ENCODE peak calls at places on chromosomes 7 and 10, in seven cellular contexts. One of them, this sample, is unnamed.

GRCh38 chr7:112238852-112239610 is 32.5 kb downstream of the ZNF277 start:
- DNase-seq in stomach: no peak
- DNase-seq in body of pancreas: peak; percentile 27
- DNase-seq in endothelial cell of umbilical vein: no peak
- DNase-seq in OCI-LY7: no peak
- DNase-seq in IMR-90: peak; percentile 41
- DNase-seq in heart left ventricle: no peak
- DNase-seq in this sample: no peak

GRCh38 chr10:69359089-69360025 is 57.4 kb downstream of the TACR2 start:
- DNase-seq in endothelial cell of umbilical vein: no peak
- DNase-seq in stomach: no peak
- DNase-seq in body of pancreas: no peak
- DNase-seq in OCI-LY7: no peak
- DNase-seq in IMR-90: no peak
- DNase-seq in heart left ventricle: no peak
- DNase-seq in this sample: no peak

GRCh38 chr7:70790215-70791073 is 341.5 kb upstream of the GALNT17 start:
- DNase-seq in body of pancreas: no peak
- DNase-seq in OCI-LY7: no peak
- DNase-seq in endothelial cell of umbilical vein: no peak
- DNase-seq in stomach: no peak
- DNase-seq in IMR-90: no peak
- DNase-seq in heart left ventricle: no peak
- DNase-seq in this sample: no peak

GRCh38 chr7:17460665-17461064 is 162.2 kb downstream of the AHR start:
- DNase-seq in stomach: no peak
- DNase-seq in endothelial cell of umbilical vein: no peak
- DNase-seq in OCI-LY7: no peak
- DNase-seq in IMR-90: no peak
- DNase-seq in heart left ventricle: no peak
- DNase-seq in body of pancreas: no peak
- DNase-seq in this sample: no peak

GRCh38 chr7:94296886-94297285 is 97.8 kb upstream of the COL1A2 start:
- DNase-seq in heart left ventricle: no peak
- DNase-seq in endothelial cell of umbilical vein: no peak
- DNase-seq in OCI-LY7: no peak
- DNase-seq in stomach: no peak
- DNase-seq in body of pancreas: no peak
- DNase-seq in IMR-90: no peak
- DNase-seq in this sample: no peak

GRCh38 chr10:96998329-96998888 is 166.3 kb downstream of the LCOR start:
- DNase-seq in OCI-LY7: no peak
- DNase-seq in IMR-90: peak; percentile 87
- DNase-seq in endothelial cell of umbilical vein: peak; percentile 3
- DNase-seq in heart left ventricle: no peak
- DNase-seq in body of pancreas: peak; percentile 28
- DNase-seq in stomach: no peak
- DNase-seq in this sample: no peak

GRCh38 chr10:86160890-86161585 is 205.6 kb downstream of the GRID1 start:
- DNase-seq in stomach: no peak
- DNase-seq in endothelial cell of umbilical vein: no peak
- DNase-seq in heart left ventricle: no peak
- DNase-seq in IMR-90: no peak
- DNase-seq in OCI-LY7: no peak
- DNase-seq in body of pancreas: no peak
- DNase-seq in this sample: peak; percentile 8

GRCh38 chr10:33803248-33803647 is 468.8 kb upstream of the NRP1 start:
- DNase-seq in body of pancreas: no peak
- DNase-seq in IMR-90: peak; percentile 64
- DNase-seq in stomach: no peak
- DNase-seq in endothelial cell of umbilical vein: peak; percentile 34
- DNase-seq in heart left ventricle: no peak
- DNase-seq in OCI-LY7: no peak
- DNase-seq in this sample: no peak

GRCh38 chr7:14837216-14837615 is 65.3 kb downstream of the DGKB start:
- DNase-seq in IMR-90: no peak
- DNase-seq in OCI-LY7: no peak
- DNase-seq in body of pancreas: no peak
- DNase-seq in endothelial cell of umbilical vein: no peak
- DNase-seq in stomach: no peak
- DNase-seq in heart left ventricle: no peak
- DNase-seq in this sample: no peak

GRCh38 chr10:16843252-16843870 is 26.1 kb upstream of the RSU1 start:
- DNase-seq in endothelial cell of umbilical vein: peak; percentile 83
- DNase-seq in stomach: no peak
- DNase-seq in heart left ventricle: no peak
- DNase-seq in IMR-90: peak; percentile 82
- DNase-seq in body of pancreas: no peak
- DNase-seq in OCI-LY7: peak; percentile 80
- DNase-seq in this sample: no peak

GRCh38 chr7:3244241-3244814 is 56.7 kb upstream of the SDK1 start:
- DNase-seq in OCI-LY7: no peak
- DNase-seq in endothelial cell of umbilical vein: peak; percentile 32
- DNase-seq in body of pancreas: no peak
- DNase-seq in IMR-90: peak; percentile 92
- DNase-seq in heart left ventricle: no peak
- DNase-seq in stomach: no peak
- DNase-seq in this sample: no peak

GRCh38 chr7:22629056-22629455 is 97.9 kb upstream of the IL6 start:
- DNase-seq in heart left ventricle: no peak
- DNase-seq in body of pancreas: no peak
- DNase-seq in OCI-LY7: no peak
- DNase-seq in IMR-90: no peak
- DNase-seq in stomach: no peak
- DNase-seq in endothelial cell of umbilical vein: no peak
- DNase-seq in this sample: no peak

GRCh38 chr7:120785056-120785455 is 72.9 kb downstream of the TSPAN12 start:
- DNase-seq in endothelial cell of umbilical vein: no peak
- DNase-seq in heart left ventricle: no peak
- DNase-seq in IMR-90: no peak
- DNase-seq in stomach: no peak
- DNase-seq in body of pancreas: no peak
- DNase-seq in OCI-LY7: no peak
- DNase-seq in this sample: no peak

GRCh38 chr7:23715099-23715498 is 5.1 kb downstream of the STK31 start:
- DNase-seq in endothelial cell of umbilical vein: no peak
- DNase-seq in body of pancreas: no peak
- DNase-seq in heart left ventricle: no peak
- DNase-seq in IMR-90: no peak
- DNase-seq in OCI-LY7: no peak
- DNase-seq in stomach: no peak
- DNase-seq in this sample: no peak

GRCh38 chr7:113831509-113831908 is 87.3 kb downstream of the PPP1R3A start:
- DNase-seq in OCI-LY7: no peak
- DNase-seq in stomach: no peak
- DNase-seq in IMR-90: peak; percentile 41
- DNase-seq in heart left ventricle: no peak
- DNase-seq in body of pancreas: no peak
- DNase-seq in endothelial cell of umbilical vein: peak; percentile 26
- DNase-seq in this sample: no peak

GRCh38 chr10:14758994-14759664 is 15.6 kb downstream of the FAM107B start:
- DNase-seq in stomach: peak; percentile 70
- DNase-seq in body of pancreas: peak; percentile 52
- DNase-seq in endothelial cell of umbilical vein: no peak
- DNase-seq in IMR-90: no peak
- DNase-seq in OCI-LY7: peak; percentile 59
- DNase-seq in heart left ventricle: no peak
- DNase-seq in this sample: no peak

GRCh38 chr10:60282771-60283353 is 106.8 kb downstream of the ANK3 start:
- DNase-seq in OCI-LY7: peak; percentile 8
- DNase-seq in body of pancreas: peak; percentile 33
- DNase-seq in IMR-90: peak; percentile 56
- DNase-seq in endothelial cell of umbilical vein: peak; percentile 85
- DNase-seq in stomach: no peak
- DNase-seq in heart left ventricle: no peak
- DNase-seq in this sample: no peak

GRCh38 chr7:12635830-12636229 is 51.6 kb upstream of the ARL4A start:
- DNase-seq in IMR-90: no peak
- DNase-seq in heart left ventricle: no peak
- DNase-seq in body of pancreas: no peak
- DNase-seq in OCI-LY7: no peak
- DNase-seq in stomach: no peak
- DNase-seq in endothelial cell of umbilical vein: no peak
- DNase-seq in this sample: no peak

GRCh38 chr7:124152859-124153692 is 120.2 kb upstream of the TMEM229A start:
- DNase-seq in heart left ventricle: no peak
- DNase-seq in OCI-LY7: peak; percentile 9
- DNase-seq in stomach: no peak
- DNase-seq in endothelial cell of umbilical vein: peak; percentile 87
- DNase-seq in IMR-90: peak; percentile 66
- DNase-seq in body of pancreas: no peak
- DNase-seq in this sample: no peak

GRCh38 chr10:92972066-92972870 is 88.3 kb upstream of the CYP26C1 start:
- DNase-seq in body of pancreas: no peak
- DNase-seq in IMR-90: peak; percentile 90
- DNase-seq in stomach: peak; percentile 56
- DNase-seq in OCI-LY7: no peak
- DNase-seq in heart left ventricle: no peak
- DNase-seq in endothelial cell of umbilical vein: peak; percentile 65
- DNase-seq in this sample: no peak

GRCh38 chr10:110168601-110169481 is 38.6 kb upstream of the MXI1 start:
- DNase-seq in heart left ventricle: no peak
- DNase-seq in OCI-LY7: no peak
- DNase-seq in body of pancreas: no peak
- DNase-seq in IMR-90: no peak
- DNase-seq in endothelial cell of umbilical vein: no peak
- DNase-seq in stomach: no peak
- DNase-seq in this sample: no peak

DNA sequence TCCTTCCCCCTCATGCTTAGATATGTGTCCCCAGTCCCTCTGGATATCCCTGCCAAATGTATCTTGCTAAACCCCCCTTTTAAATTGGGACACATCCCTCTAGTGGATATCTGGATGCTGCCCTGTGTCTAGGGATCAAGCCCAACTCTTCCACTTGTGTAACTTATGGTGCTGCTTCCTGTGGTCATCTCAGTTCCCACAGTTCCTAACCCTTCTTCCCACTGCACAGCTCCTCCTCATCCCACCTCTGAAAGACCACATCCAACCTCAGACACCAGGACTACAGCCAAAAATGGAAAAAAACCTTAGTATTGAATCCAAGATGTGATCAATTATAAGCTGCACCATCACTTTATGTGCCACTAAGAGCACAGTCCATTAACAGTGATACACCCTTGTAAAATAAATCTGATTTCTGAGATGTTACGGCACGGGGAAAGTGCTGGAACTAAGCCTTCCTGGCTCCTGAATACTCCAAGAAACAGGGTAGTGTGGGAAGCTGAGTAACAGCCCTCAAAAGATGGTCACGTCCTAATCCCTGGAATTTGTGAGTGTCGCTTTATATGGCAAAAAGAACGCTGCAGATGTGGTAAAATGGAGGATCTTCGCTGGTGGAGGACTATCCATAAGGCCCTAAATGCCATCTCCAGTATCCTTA is 13.7 kb downstream of the ESYT2 start:
- DNase-seq in OCI-LY7: no peak
- DNase-seq in IMR-90: no peak
- DNase-seq in stomach: no peak
- DNase-seq in body of pancreas: no peak
- DNase-seq in endothelial cell of umbilical vein: no peak
- DNase-seq in heart left ventricle: no peak
- DNase-seq in this sample: no peak
- H3K4me3 ChIP-seq in OCI-LY7: peak overlapping the region; percentile 26
- H3K4me3 ChIP-seq in IMR-90: no peak overlapping the region
- H3K4me3 ChIP-seq in stomach: no peak overlapping the region
- H3K4me3 ChIP-seq in body of pancreas: no peak overlapping the region
- H3K4me3 ChIP-seq in endothelial cell of umbilical vein: no peak overlapping the region
- H3K4me3 ChIP-seq in heart left ventricle: no peak overlapping the region
- H3K4me3 ChIP-seq in this sample: no peak overlapping the region

DNA sequence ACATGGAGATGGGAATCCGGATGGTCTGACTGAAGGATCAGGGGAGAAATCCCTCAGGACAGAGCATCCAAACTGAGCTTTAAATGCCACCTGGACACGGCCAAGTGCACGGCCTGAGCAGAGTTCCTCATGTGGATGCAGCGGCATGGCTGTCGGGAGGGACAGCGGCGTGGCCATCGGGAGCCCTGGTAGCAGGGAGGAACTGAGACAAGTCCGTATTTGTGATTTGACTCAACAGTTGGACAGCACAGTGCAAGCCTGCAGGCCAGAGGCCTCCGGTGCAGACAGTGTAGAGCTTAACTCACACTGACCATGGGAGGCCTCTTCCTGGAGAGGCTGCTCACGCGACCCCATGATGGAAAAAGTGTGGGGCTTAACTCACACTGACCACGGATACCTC is 207.4 kb downstream of the DIP2C start:
- DNase-seq in OCI-LY7: no peak
- DNase-seq in heart left ventricle: peak; percentile 14
- DNase-seq in IMR-90: no peak
- DNase-seq in body of pancreas: no peak
- DNase-seq in endothelial cell of umbilical vein: no peak
- DNase-seq in stomach: no peak
- DNase-seq in this sample: no peak
- H3K4me1 ChIP-seq in OCI-LY7: peaks cover 14% of the 10 kb centered on the region
- H3K4me1 ChIP-seq in heart left ventricle: no peaks in the 10 kb centered on the region
- H3K4me1 ChIP-seq in IMR-90: peaks cover 2% of the 10 kb centered on the region
- H3K4me1 ChIP-seq in body of pancreas: peaks cover 17% of the 10 kb centered on the region
- H3K4me1 ChIP-seq in endothelial cell of umbilical vein: peaks cover 8% of the 10 kb centered on the region
- H3K4me1 ChIP-seq in stomach: peaks cover 52% of the 10 kb centered on the region
- H3K4me1 ChIP-seq in this sample: no peaks in the 10 kb centered on the region

GRCh38 chr7:131039836-131040235 is 287.8 kb upstream of the MKLN1 start:
- DNase-seq in IMR-90: no peak
- DNase-seq in endothelial cell of umbilical vein: no peak
- DNase-seq in OCI-LY7: no peak
- DNase-seq in stomach: no peak
- DNase-seq in heart left ventricle: no peak
- DNase-seq in body of pancreas: no peak
- DNase-seq in this sample: no peak
- TF ChIP-seq CTCF in IMR-90: no peak
- TF ChIP-seq CTCF in endothelial cell of umbilical vein: no peak
- TF ChIP-seq CTCF in OCI-LY7: no peak
- TF ChIP-seq CTCF in stomach: no peak
- TF ChIP-seq CTCF in heart left ventricle: no peak
- TF ChIP-seq CTCF in body of pancreas: no peak
- TF ChIP-seq CTCF in this sample: no peak

GRCh38 chr7:74253975-74254857 is at the start of gene RFC2:
- DNase-seq in endothelial cell of umbilical vein: peak; percentile 98
- DNase-seq in OCI-LY7: peak; percentile 97
- DNase-seq in IMR-90: peak; percentile 94
- DNase-seq in heart left ventricle: peak; percentile 98
- DNase-seq in body of pancreas: peak; percentile 98
- DNase-seq in stomach: peak; percentile 98
- DNase-seq in this sample: peak; percentile 98

GRCh38 chr7:74254858-74255379 is 720 bp upstream of the RFC2 start:
- DNase-seq in heart left ventricle: no peak
- DNase-seq in IMR-90: no peak
- DNase-seq in body of pancreas: no peak
- DNase-seq in OCI-LY7: peak; percentile 36
- DNase-seq in stomach: no peak
- DNase-seq in endothelial cell of umbilical vein: no peak
- DNase-seq in this sample: no peak

GRCh38 chr7:74253331-74253730 is 868 bp downstream of the RFC2 start:
- DNase-seq in endothelial cell of umbilical vein: no peak
- DNase-seq in body of pancreas: no peak
- DNase-seq in heart left ventricle: no peak
- DNase-seq in IMR-90: no peak
- DNase-seq in OCI-LY7: no peak
- DNase-seq in stomach: no peak
- DNase-seq in this sample: no peak

GRCh38 chr7:74256446-74257408 is 2.5 kb upstream of the RFC2 start:
- DNase-seq in OCI-LY7: no peak
- DNase-seq in endothelial cell of umbilical vein: peak; percentile 25
- DNase-seq in heart left ventricle: peak; percentile 28
- DNase-seq in IMR-90: peak; percentile 59
- DNase-seq in body of pancreas: peak; percentile 28
- DNase-seq in stomach: no peak
- DNase-seq in this sample: peak; percentile 46

GRCh38 chr7:74252893-74253292 is 1.3 kb downstream of the RFC2 start:
- DNase-seq in endothelial cell of umbilical vein: no peak
- DNase-seq in IMR-90: no peak
- DNase-seq in stomach: peak; percentile 49
- DNase-seq in OCI-LY7: no peak
- DNase-seq in body of pancreas: peak; percentile 64
- DNase-seq in heart left ventricle: no peak
- DNase-seq in this sample: no peak
- H3K4me3 ChIP-seq in endothelial cell of umbilical vein: no peak overlapping the region
- H3K4me3 ChIP-seq in IMR-90: no peak overlapping the region
- H3K4me3 ChIP-seq in stomach: peak overlapping the region; percentile 74
- H3K4me3 ChIP-seq in OCI-LY7: peak overlapping the region; percentile 83
- H3K4me3 ChIP-seq in body of pancreas: no peak overlapping the region
- H3K4me3 ChIP-seq in heart left ventricle: no peak overlapping the region
- H3K4me3 ChIP-seq in this sample: no peak overlapping the region

This sample was measured in tibial artery.